ENCODE peak calls at places on chromosomes 13 and 19, in five cellular contexts. L is neuronal stem cell, T is H9, H is trophoblast cell, Y is H1. B is an unnamed sample.

GRCh38 chr13:63455938-63456337 is 2040.3 kb upstream of the PCDH20 start:
- DNase-seq in L (no peak), T (no peak), H (peak; percentile 23), Y (no peak), B (no peak)

GRCh38 chr19:44236384-44236783 is 23.3 kb upstream of the ZNF233 start:
- DNase-seq in L (no peak), T (no peak), H (no peak), Y (no peak), B (no peak)

GRCh38 chr19:916645-917322 is 349 bp upstream of the KISS1R start:
- DNase-seq in L (no peak), T (peak; percentile 61), H (no peak), Y (peak; percentile 79), B (no peak)

GRCh38 chr13:99382428-99383133 is 75.4 kb upstream of the GPR183 start:
- DNase-seq in L (no peak), T (peak; percentile 22), H (no peak), Y (peak; percentile 37), B (no peak)

GRCh38 chr19:52211926-52212571 is 22.2 kb downstream of the PPP2R1A start:
- DNase-seq in L (no peak), T (no peak), H (peak; percentile 89), Y (no peak), B (no peak)

GRCh38 chr13:20412761-20413355 is 112.8 kb downstream of the CRYL1 start:
- DNase-seq in L (no peak), T (peak; percentile 73), H (peak; percentile 10), Y (no peak), B (peak; percentile 43)

GRCh38 chr19:41554902-41555301 is 21.1 kb upstream of the CEACAM21 start:
- DNase-seq in L (no peak), T (no peak), H (no peak), Y (no peak), B (peak; percentile 11)

GRCh38 chr13:76383671-76384461 is 502.3 kb downstream of the KCTD12 start:
- DNase-seq in L (no peak), T (no peak), H (peak; percentile 32), Y (no peak), B (peak; percentile 99)

GRCh38 chr19:3041302-3041701 is 12.2 kb upstream of the TLE2 start:
- DNase-seq in L (no peak), T (peak; percentile 62), H (no peak), Y (peak; percentile 59), B (no peak)

GRCh38 chr19:28640506-28640905 is 572.4 kb downstream of the UQCRFS1 start:
- DNase-seq in L (no peak), T (no peak), H (no peak), Y (no peak), B (no peak)

GRCh38 chr13:100987993-100988392 is 313.4 kb upstream of the TMTC4 start:
- DNase-seq in L (peak; percentile 12), T (peak; percentile 49), H (peak; percentile 10), Y (no peak), B (peak; percentile 30)

GRCh38 chr13:72462726-72463125 is 264.7 kb downstream of the MZT1 start:
- DNase-seq in L (no peak), T (no peak), H (no peak), Y (no peak), B (no peak)

GRCh38 chr19:37362733-37363132 is 8.2 kb upstream of the ZNF527 start:
- DNase-seq in L (no peak), T (peak; percentile 79), H (peak; percentile 52), Y (peak; percentile 67), B (no peak)

GRCh38 chr13:112893570-112894422 is 75.2 kb upstream of the MCF2L start:
- DNase-seq in L (peak; percentile 83), T (peak; percentile 88), H (no peak), Y (peak; percentile 80), B (peak; percentile 71)

GRCh38 chr19:45303269-45304060 is 19.2 kb downstream of the CKM start:
- DNase-seq in L (no peak), T (no peak), H (no peak), Y (no peak), B (no peak)

GRCh38 chr13:42591602-42592001 is 17.6 kb downstream of the TNFSF11 start:
- DNase-seq in L (no peak), T (no peak), H (no peak), Y (no peak), B (no peak)

GRCh38 chr19:19448238-19448544 is 42.7 kb downstream of the GATAD2A start:
- DNase-seq in L (no peak), T (peak; percentile 26), H (no peak), Y (no peak), B (no peak)

GRCh38 chr13:38045278-38046048 is 175.9 kb upstream of the TRPC4 start:
- DNase-seq in L (peak; percentile 3), T (peak; percentile 43), H (peak; percentile 36), Y (no peak), B (peak; percentile 61)

GRCh38 chr13:70087247-70087646 is 20.4 kb upstream of the ATXN8OS start:
- DNase-seq in L (no peak), T (no peak), H (no peak), Y (no peak), B (no peak)

GRCh38 chr19:10193666-10194499 is 870 bp downstream of the DNMT1 start:
- DNase-seq in L (peak; percentile 3), T (peak; percentile 48), H (peak; percentile 78), Y (peak; percentile 80), B (peak; percentile 64)

GRCh38 chr13:35309711-35310110 is 166.8 kb downstream of the MAB21L1 start:
- DNase-seq in L (no peak), T (no peak), H (no peak), Y (no peak), B (no peak)

GRCh38 chr13:42137856-42138537 is 89.5 kb downstream of the DGKH start:
- DNase-seq in L (no peak), T (no peak), H (no peak), Y (no peak), B (peak; percentile 56)

GRCh38 chr19:9757544-9758501 is 10.7 kb downstream of the ZNF846 start:
- DNase-seq in L (no peak), T (no peak), H (peak; percentile 56), Y (no peak), B (peak; percentile 3)

GRCh38 chr13:60174113-60174512 is 10.4 kb upstream of the DIAPH3 start:
- DNase-seq in L (no peak), T (no peak), H (no peak), Y (no peak), B (no peak)

GRCh38 chr19:1006711-1007398 is 6.6 kb downstream of the GRIN3B start:
- DNase-seq in L (no peak), T (no peak), H (no peak), Y (no peak), B (no peak)

GRCh38 chr19:31332096-31332495 is 17.1 kb downstream of the TSHZ3 start:
- DNase-seq in L (no peak), T (no peak), H (no peak), Y (no peak), B (peak; percentile 78)

GRCh38 chr13:44219808-44220544 is 153.6 kb upstream of the SERP2 start:
- DNase-seq in L (no peak), T (no peak), H (no peak), Y (no peak), B (peak; percentile 29)

GRCh38 chr13:114161644-114162532 is 17.2 kb upstream of the CFAP97D2 start:
- DNase-seq in L (no peak), T (no peak), H (no peak), Y (no peak), B (no peak)

GRCh38 chr19:16497042-16497441 is 848 bp downstream of the C19orf44 start:
- DNase-seq in L (no peak), T (no peak), H (no peak), Y (no peak), B (peak; percentile 19)

GRCh38 chr13:74251778-74252519 is 117.7 kb upstream of the KLF12 start:
- DNase-seq in L (no peak), T (no peak), H (no peak), Y (no peak), B (no peak)

GRCh38 chr19:10774893-10775292 is 57.0 kb downstream of the DNM2 start:
- DNase-seq in L (no peak), T (no peak), H (peak; percentile 59), Y (no peak), B (no peak)

GRCh38 chr19:55781112-55781511 is 12.2 kb downstream of the RFPL4AL1 start:
- DNase-seq in L (no peak), T (no peak), H (peak; percentile 36), Y (no peak), B (no peak)

GRCh38 chr19:55777528-55777927 is 8.6 kb downstream of the RFPL4AL1 start:
- DNase-seq in L (no peak), T (no peak), H (peak; percentile 46), Y (peak; percentile 40), B (no peak)

DNA sequence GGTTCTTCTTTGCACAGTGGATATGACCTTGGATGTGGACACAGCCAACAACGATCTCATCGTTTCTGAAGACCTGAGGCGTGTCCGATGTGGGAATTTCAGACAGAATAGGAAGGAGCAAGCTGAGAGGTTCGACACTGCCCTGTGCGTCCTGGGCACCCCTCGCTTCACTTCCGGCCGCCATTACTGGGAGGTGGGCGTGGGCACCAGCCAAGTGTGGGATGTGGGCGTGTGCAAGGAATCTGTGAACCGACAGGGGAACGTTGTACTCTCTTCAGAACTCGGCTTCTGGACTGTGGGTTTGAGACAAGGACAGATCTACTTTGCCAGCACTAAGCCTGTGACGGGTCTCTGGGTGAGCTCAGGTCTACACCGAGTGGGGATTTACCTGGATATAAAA is 9.4 kb downstream of the RFPL4AL1 start:
- DNase-seq in L (no peak), T (no peak), H (no peak), Y (no peak), B (no peak)
- H2BK12ac ChIP-seq in L (no peak overlapping the region), T (no peak overlapping the region), H (no peak overlapping the region), Y (no peak overlapping the region), B (no peak overlapping the region)

GRCh38 chr19:35750167-35750566 is 1.8 kb downstream of the LIN37 start:
- DNase-seq in L (no peak), T (no peak), H (peak; percentile 75), Y (no peak), B (no peak)

GRCh38 chr19:35745328-35746086 is at the start of the genes PSENEN and U2AF1L4:
- DNase-seq in L (peak; percentile 99), T (peak; percentile 98), H (peak; percentile 100), Y (peak; percentile 92), B (peak; percentile 99)

GRCh38 chr19:35746556-35746955 is 1.1 kb downstream of the PSENEN start:
- DNase-seq in L (no peak), T (no peak), H (no peak), Y (no peak), B (no peak)

GRCh38 chr19:35746087-35746462 is 624 bp downstream of the PSENEN start:
- DNase-seq in L (no peak), T (no peak), H (no peak), Y (no peak), B (no peak)

GRCh38 chr19:35748106-35749020 is at the start of gene LIN37:
- DNase-seq in L (peak; percentile 99), T (peak; percentile 99), H (peak; percentile 100), Y (peak; percentile 99), B (peak; percentile 100)
- H3K14ac ChIP-seq in L (peak within 1 kb of the TSS; percentile 59), T (no peak within 1 kb of the TSS), H (peak within 1 kb of the TSS; percentile 74), Y (no peak within 1 kb of the TSS), B (no peak within 1 kb of the TSS)

GRCh38 chr13:31240921-31241320 is 41.1 kb downstream of the B3GLCT start:
- DNase-seq in L (no peak), T (no peak), H (no peak), Y (no peak), B (no peak)
- H2BK12ac ChIP-seq in L (no peak overlapping the region), T (no peak overlapping the region), H (no peak overlapping the region), Y (no peak overlapping the region), B (no peak overlapping the region)

DNA sequence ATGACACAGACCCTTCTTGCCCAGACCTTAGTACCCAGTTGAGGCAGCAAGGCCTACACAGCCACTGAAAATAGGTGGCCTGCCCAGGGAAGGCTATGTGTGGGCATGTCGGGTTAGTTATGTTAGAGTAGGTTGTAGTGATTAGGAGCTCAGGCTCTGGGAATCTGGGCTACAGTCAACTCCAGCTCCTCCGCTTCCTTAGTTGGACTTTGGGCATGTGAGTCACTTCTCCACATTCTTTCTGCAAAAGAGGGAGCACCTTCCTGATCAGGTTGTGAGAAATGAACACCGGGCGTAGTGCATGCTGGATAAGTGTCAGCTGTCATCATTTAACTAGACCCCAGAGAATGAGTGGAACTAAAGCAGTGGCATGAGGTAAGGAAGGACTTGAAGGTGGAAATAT is 64.8 kb downstream of the ARHGAP35 start:
- DNase-seq in L (no peak), T (no peak), H (no peak), Y (no peak), B (no peak)
- H3K14ac ChIP-seq in L (no peak overlapping the region), T (no peak overlapping the region), H (no peak overlapping the region), Y (no peak overlapping the region), B (no peak overlapping the region)